ENCODE peak calls at places on chromosomes 4 and X, in seven cellular contexts. Z, L, J, B, S, A and X are unnamed samples. For H3K9me3, the result is how much of the 10 kb centered on the place peaks cover.

GRCh38 chr4:158243071-158243470 is 32.8 kb downstream of the TMEM144 start:
- DNase-seq in L (no peak), Z (no peak), S (no peak), J (no peak), B (no peak), A (no peak), X (no peak)

GRCh38 chr4:25111648-25112196 is 48.5 kb downstream of the SEPSECS start:
- DNase-seq in Z (no peak), B (no peak), J (no peak), A (no peak), S (no peak), L (no peak), X (no peak)

GRCh38 chrX:123422875-123423274 is 238.8 kb downstream of the GRIA3 start:
- DNase-seq in L (no peak), J (no peak), S (peak), A (no peak), Z (peak), B (peak), X (no peak)

GRCh38 chr4:73620115-73620792 is at the start of gene RASSF6:
- DNase-seq in S (no peak), J (peak), A (no peak), B (no peak), Z (peak), L (no peak), X (no peak)

GRCh38 chr4:180999217-180999616 is 1244.0 kb upstream of the TENM3 start:
- DNase-seq in B (no peak), S (no peak), L (no peak), A (no peak), J (no peak), Z (no peak), X (no peak)

GRCh38 chr4:102429553-102429952 is 71.6 kb upstream of the NFKB1 start:
- DNase-seq in L (no peak), S (peak), B (peak), A (no peak), J (peak), Z (peak), X (no peak)

GRCh38 chr4:174604198-174604597 is 81.9 kb upstream of the HPGD start:
- DNase-seq in Z (no peak), A (no peak), J (no peak), S (peak), L (no peak), B (no peak), X (no peak)

GRCh38 chr4:82652062-82652461 is 90.3 kb upstream of the TMEM150C start:
- DNase-seq in J (no peak), S (peak), Z (no peak), B (no peak), A (no peak), L (no peak), X (no peak)

GRCh38 chrX:24099394-24099793 is 44.6 kb downstream of the EIF2S3 start:
- DNase-seq in Z (no peak), S (no peak), B (no peak), J (no peak), L (no peak), A (no peak), X (no peak)

GRCh38 chr4:68249434-68249833 is 3.9 kb upstream of the TMPRSS11B start:
- DNase-seq in S (no peak), Z (no peak), B (no peak), A (no peak), J (no peak), L (no peak), X (no peak)

GRCh38 chrX:9662148-9662547 is 103.5 kb downstream of the GPR143 start:
- DNase-seq in L (no peak), B (no peak), S (peak), Z (peak), A (no peak), J (no peak), X (no peak)

GRCh38 chr4:6658635-6659075 is 18.2 kb downstream of the MRFAP1 start:
- DNase-seq in J (no peak), S (peak), Z (peak), L (peak), A (no peak), B (no peak), X (peak)

DNA sequence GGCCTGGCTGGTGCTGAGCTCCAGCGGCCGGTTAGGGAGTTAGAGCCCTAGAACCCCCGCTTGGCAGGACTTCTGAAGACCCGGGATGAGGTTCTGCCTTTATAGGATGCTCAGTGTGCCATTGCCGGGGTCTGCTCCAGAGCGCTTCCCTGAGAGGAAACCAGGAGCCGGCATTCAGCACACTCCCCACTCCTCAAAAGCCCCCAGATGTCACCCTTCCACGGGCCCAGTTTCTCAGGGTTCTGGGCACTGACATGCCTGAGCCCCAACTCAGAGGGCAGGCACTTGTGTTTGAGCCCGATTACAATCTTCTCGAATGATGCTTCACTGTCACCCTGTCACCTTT is 6.5 kb downstream of the NKX3-2 start:
- DNase-seq in A (no peak), J (no peak), S (no peak), B (no peak), L (no peak), Z (no peak), X (no peak)
- H3K9me3 ChIP-seq in A (under half), J (under half), S (under half), B (under half), L (under half), Z (under half), X (under half)

GRCh38 chrX:55624403-55624802 is 1.2 kb downstream of the FOXR2 start:
- DNase-seq in S (no peak), Z (peak), J (no peak), A (no peak), L (no peak), B (no peak), X (no peak)
- H3K9me3 ChIP-seq in S (under half), Z (under half), J (under half), A (under half), L (under half), B (under half), X (under half)

DNA sequence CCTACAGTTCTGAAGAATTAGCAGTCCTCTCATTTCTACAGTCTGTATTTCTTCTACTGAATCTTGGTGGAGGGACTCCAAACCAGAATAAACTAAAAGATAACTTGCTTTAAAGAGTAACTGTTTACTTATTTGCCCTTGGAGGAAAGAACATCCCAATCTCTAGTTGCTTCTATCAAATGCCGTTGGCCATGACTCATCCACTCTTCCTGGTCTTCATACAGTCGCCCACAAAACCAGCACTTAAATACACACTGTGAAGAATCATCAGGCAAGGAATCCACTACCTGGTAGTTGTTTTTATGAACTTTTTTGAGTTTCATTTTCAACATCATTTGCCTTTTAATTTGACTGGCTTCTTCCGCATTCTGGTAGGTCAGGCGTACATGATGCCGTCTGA is 14.2 kb downstream of the ZNF518B start:
- DNase-seq in S (peak), J (no peak), L (no peak), A (no peak), Z (no peak), B (no peak), X (no peak)
- H3K9me3 ChIP-seq in S (under half), J (under half), L (under half), A (under half), Z (under half), B (under half), X (under half)

GRCh38 chr4:116018831-116019230 is 905.4 kb upstream of the NDST4 start:
- DNase-seq in B (no peak), L (no peak), A (no peak), Z (no peak), J (no peak), S (no peak), X (no peak)

GRCh38 chr4:116016201-116016600 is 902.8 kb upstream of the NDST4 start:
- DNase-seq in S (peak), B (no peak), L (no peak), Z (peak), J (peak), A (peak), X (no peak)

GRCh38 chr4:116023049-116023448 is 909.6 kb upstream of the NDST4 start:
- DNase-seq in L (no peak), A (no peak), J (no peak), Z (no peak), S (no peak), B (no peak), X (no peak)

GRCh38 chr4:116015549-116015948 is 902.1 kb upstream of the NDST4 start:
- DNase-seq in B (no peak), A (no peak), L (no peak), S (no peak), Z (no peak), J (no peak), X (no peak)

GRCh38 chr4:116020141-116020722 is 906.8 kb upstream of the NDST4 start:
- DNase-seq in Z (no peak), L (no peak), A (no peak), B (no peak), S (no peak), J (peak), X (no peak)
- H3K9me3 ChIP-seq in Z (under half), L (under half), A (under half), B (under half), S (under half), J (under half), X (under half)

DNA sequence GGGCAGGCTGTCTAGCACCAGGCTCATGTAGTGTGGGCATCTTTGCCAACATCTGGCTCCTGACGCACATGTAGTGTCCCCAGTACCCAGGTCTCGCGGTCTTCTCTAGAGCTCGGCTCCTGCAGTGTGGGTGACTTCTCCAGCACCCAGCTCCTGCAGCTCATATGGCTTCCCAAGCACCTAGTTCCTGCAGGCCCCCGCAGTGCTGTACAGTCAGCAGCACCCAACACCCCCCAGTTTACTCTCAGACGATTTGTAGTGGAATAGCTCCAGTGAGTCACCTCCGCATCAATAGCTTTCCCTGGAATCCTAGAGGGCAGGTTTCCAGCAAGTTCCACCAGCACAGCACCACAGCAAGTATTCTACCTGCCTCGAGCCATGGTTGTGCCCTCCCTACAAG is 30.9 kb downstream of the ZNF41 start:
- DNase-seq in L (no peak), A (no peak), Z (no peak), B (no peak), J (no peak), S (no peak), X (no peak)
- H3K9me3 ChIP-seq in L (under half), A (under half), Z (under half), B (under half), J (under half), S (under half), X (under half)